ENCODE peak calls at places on chromosomes 2 and 18, in seven cellular contexts. P, H, Q, W, R, M and F are unnamed samples.

GRCh38 chr2:88669371-88670214 is 21.9 kb upstream of the RPIA start:
- DNase-seq in H (no peak), R (no peak), Q (peak), M (peak), P (no peak), W (peak), F (peak)

GRCh38 chr2:151907933-151908882 is 80.0 kb upstream of the ARL5A start:
- DNase-seq in H (no peak), M (peak), W (no peak), Q (no peak), P (no peak), R (no peak), F (no peak)

GRCh38 chr2:215751911-215752272 is 261.5 kb downstream of the MREG start:
- DNase-seq in W (no peak), R (no peak), H (no peak), P (no peak), Q (no peak), M (no peak), F (no peak)

GRCh38 chr2:64876137-64876647 is 113.0 kb upstream of the SLC1A4 start:
- DNase-seq in P (no peak), M (no peak), R (peak), W (peak), H (no peak), Q (no peak), F (peak)

GRCh38 chr2:118748245-118748885 is 99.1 kb downstream of the EN1 start:
- DNase-seq in H (no peak), P (no peak), Q (no peak), M (no peak), W (no peak), R (no peak), F (no peak)

GRCh38 chr2:237662671-237663093 is 35.3 kb downstream of the LRRFIP1 start:
- DNase-seq in Q (peak), M (peak), H (peak), P (peak), R (peak), W (peak), F (peak)

GRCh38 chr18:54558609-54559585 is 32.1 kb upstream of the DYNAP start:
- DNase-seq in P (no peak), Q (no peak), W (peak), M (no peak), R (no peak), H (no peak), F (no peak)

GRCh38 chr2:215793747-215794595 is 219.4 kb downstream of the MREG start:
- DNase-seq in Q (peak), M (peak), W (peak), H (no peak), P (no peak), R (no peak), F (peak)

GRCh38 chr2:85240055-85240454 is 87.7 kb downstream of the TGOLN2 start:
- DNase-seq in W (no peak), H (no peak), Q (no peak), R (peak), P (no peak), M (no peak), F (no peak)

GRCh38 chr18:12015697-12016062 is 34.4 kb downstream of the IMPA2 start:
- DNase-seq in M (peak), W (peak), R (peak), Q (peak), P (no peak), H (no peak), F (peak)

GRCh38 chr2:127150996-127151395 is 44.0 kb upstream of the BIN1 start:
- DNase-seq in H (no peak), W (no peak), R (no peak), P (no peak), Q (no peak), M (no peak), F (no peak)

GRCh38 chr2:127154396-127154795 is 47.4 kb upstream of the BIN1 start:
- DNase-seq in H (no peak), M (no peak), Q (no peak), P (no peak), R (no peak), W (no peak), F (no peak)

GRCh38 chr2:127155901-127156300 is 48.9 kb upstream of the BIN1 start:
- DNase-seq in Q (no peak), H (peak), W (peak), M (peak), R (no peak), P (no peak), F (no peak)

GRCh38 chr2:127154985-127155650 is 48.2 kb upstream of the BIN1 start:
- DNase-seq in R (no peak), M (peak), P (no peak), Q (no peak), W (peak), H (peak), F (no peak)

GRCh38 chr2:127153691-127154158 is 46.8 kb upstream of the BIN1 start:
- DNase-seq in R (no peak), M (peak), P (no peak), H (peak), W (peak), Q (no peak), F (no peak)
- H3K4me3 ChIP-seq in R (no peak), M (no peak), P (no peak), H (no peak), W (no peak), Q (no peak), F (no peak)

DNA sequence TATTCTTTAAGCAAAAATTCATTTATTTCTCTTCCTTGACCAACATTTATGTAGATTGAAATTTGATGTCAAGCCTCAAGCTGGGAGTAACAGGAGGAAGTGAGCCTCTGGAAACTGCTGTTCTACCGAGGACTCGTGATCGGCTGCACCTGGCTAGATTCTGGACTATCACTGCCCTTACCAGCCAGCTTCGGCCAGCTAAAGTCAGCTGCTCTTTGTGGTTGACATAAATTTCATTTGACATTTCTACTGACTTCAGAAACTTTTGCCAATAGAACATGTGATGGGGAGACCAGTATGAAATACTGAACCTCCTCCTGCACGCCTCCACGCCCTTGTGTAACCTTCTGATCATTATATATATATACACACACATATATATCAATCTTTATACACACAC is 74.2 kb upstream of the RGPD5 start:
- DNase-seq in H (no peak), R (no peak), Q (peak), P (no peak), M (no peak), W (no peak), F (no peak)
- H3K27ac ChIP-seq in H (no peak), R (no peak), Q (no peak), P (no peak), M (no peak), W (no peak), F (no peak)

GRCh38 chr2:173964565-173965371 is 405 bp downstream of the SP3 start:
- DNase-seq in P (peak), H (peak), M (peak), W (peak), Q (peak), R (peak), F (peak)
- TF ChIP-seq POLR2A in P (peak), H (peak), M (peak), W (peak), Q (no peak), R (no peak), F (peak)

DNA sequence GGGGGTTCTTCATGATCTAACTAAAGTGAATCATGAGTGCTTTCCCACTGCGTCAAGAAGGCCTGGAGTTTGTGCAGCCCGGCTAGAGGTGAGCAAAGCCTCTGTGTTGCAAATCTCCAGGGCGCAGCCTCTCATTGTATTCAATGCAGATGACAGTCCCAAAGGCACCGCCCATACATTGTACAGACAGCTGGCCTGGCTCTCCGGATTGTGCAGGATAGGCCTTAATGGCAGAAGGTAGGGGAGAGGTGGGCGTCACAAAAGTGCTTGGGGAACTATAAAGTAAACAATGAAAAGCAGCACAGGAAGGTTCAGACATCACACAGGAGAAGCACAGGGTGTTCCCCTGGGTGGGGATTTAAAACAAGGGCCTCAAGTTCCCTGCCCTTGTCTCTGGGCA is 892 bp upstream of the GYPC start:
- DNase-seq in M (no peak), R (peak), Q (no peak), P (no peak), W (peak), H (no peak), F (no peak)
- H3K4me3 ChIP-seq in M (no peak), R (no peak), Q (peak), P (peak), W (no peak), H (no peak), F (no peak)

GRCh38 chr2:33469238-33469637 is 7.2 kb upstream of the RASGRP3 start:
- DNase-seq in W (no peak), Q (no peak), P (no peak), M (no peak), R (no peak), H (no peak), F (no peak)
- H3K27ac ChIP-seq in W (no peak), Q (no peak), P (no peak), M (no peak), R (no peak), H (no peak), F (no peak)

DNA sequence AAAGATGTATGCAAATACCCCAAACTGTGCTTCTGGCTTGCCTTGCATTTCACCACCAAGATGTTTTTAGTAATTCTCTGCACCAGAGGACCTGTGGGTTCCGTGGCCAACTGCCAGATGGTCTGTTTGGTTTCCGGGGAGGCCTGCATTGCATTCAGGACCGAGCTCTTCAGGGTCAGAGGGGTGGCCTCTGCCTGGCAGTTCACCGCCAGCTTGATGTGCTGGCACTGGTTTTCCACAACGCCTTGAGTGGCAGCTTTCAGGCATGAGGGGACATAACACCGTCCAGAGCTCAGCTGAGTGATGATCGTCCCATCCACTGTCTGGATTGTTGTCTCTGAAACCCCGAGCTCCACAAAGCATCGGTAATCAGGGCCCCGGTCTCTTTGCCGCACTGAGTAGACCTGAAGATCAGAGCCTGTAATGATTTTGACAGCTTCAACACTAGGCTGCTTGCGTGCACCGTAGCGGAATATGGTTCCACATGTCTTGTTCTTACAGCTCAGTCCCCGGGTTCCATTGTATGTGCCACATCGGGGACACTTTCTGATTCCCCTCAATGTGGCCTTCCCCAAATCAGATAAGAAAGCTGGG is 9.4 kb downstream of the C2orf42 start:
- DNase-seq in M (no peak), W (no peak), Q (peak), P (no peak), H (no peak), R (no peak), F (peak)
- TF ChIP-seq POLR2A in M (no peak), W (no peak), Q (no peak), P (no peak), H (no peak), R (no peak), F (no peak)

DNA sequence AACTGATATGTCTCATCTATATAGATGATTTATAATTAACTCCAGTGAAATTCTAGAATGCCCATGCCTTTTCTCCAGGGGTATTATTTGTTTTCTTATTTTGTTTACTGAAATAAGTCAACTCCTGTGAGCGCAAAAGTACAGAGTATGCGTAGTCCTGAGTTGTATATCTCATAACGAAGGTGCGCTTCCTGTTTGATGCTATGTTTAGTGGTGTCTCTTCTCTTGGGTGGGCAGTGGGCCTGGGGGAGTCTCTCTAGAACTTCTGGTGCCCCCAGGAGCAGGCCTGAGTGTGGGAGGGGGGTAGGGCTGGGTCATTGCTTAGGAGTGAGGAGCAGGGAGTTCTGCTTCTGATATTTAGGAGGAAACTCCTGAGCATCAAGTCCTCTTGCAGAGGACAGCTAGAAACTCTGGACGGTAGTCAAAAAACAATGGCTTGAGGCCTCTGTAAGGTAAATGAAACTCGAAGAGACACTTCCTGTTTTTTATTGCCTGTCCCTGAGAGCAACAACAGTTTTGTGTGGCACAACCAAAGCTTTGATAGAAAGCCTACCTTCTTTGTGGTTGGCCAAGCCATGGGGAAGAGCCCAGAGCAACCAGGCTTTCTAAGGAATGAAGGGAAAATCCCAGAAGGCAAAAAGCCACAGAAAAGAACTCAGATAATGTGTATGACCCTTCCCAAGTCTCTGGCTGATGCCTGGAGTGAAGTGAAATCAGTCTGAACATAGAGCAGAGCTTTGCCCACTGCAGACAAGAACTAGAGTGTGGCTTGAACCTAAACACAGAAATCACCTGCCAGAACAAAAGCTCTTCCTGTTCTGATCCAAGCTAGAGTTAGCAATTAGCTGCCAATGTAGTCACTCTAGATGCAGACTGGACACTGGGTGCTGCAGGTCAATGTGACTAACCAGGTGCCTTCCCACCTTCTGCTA is 8.5 kb upstream of the SP140L start:
- DNase-seq in P (no peak), M (no peak), H (no peak), Q (no peak), R (no peak), W (no peak), F (no peak)
- H3K4me3 ChIP-seq in P (no peak), M (no peak), H (no peak), Q (no peak), R (no peak), W (no peak), F (no peak)

DNA sequence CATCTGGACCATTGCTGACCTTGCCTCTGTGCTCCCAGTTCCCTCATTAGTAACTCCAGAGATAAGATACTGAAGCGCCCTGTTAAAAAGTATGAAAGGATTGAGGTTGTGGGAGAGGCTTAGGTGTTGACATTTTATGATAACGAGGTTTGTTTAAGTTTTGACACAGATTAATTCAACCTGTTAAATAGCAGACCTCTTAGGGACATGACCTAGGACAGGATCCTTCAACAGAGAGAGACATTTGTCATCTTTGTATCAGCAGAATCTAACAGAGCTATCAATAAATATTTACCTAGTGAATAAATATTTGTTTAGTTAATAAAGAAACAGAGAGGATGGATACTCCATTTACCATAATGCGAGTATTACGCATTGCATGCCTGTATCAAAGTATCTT is 99.5 kb downstream of the DCC start:
- DNase-seq in P (no peak), W (no peak), H (no peak), M (no peak), R (no peak), Q (no peak), F (no peak)
- H3K27ac ChIP-seq in P (no peak), W (no peak), H (no peak), M (no peak), R (no peak), Q (no peak), F (no peak)

GRCh38 chr2:20050104-20050711 is 1.2 kb downstream of the LAPTM4A start:
- DNase-seq in P (no peak), R (no peak), W (peak), Q (no peak), M (no peak), H (no peak), F (peak)
- TF ChIP-seq POLR2A in P (peak), R (no peak), W (no peak), Q (no peak), M (no peak), H (no peak), F (peak)